ENCODE peak calls at places on chromosomes 13 and 19, in five cellular contexts. E, H, X, L and N are unnamed samples.

GRCh38 chr19:49690073-49690655 is 752 bp upstream of the CPT1C start:
- DNase-seq in E (no peak), H (no peak), X (no peak), L (no peak), N (no peak)

GRCh38 chr13:90968510-90968909 is 379.0 kb upstream of the MIR17HG start:
- DNase-seq in E (no peak), H (no peak), X (peak), L (peak), N (no peak)

GRCh38 chr13:45162821-45163220 is 38.0 kb downstream of the KCTD4 start:
- DNase-seq in E (no peak), H (no peak), X (peak), L (no peak), N (peak)

GRCh38 chr13:28573595-28574373 is 78.9 kb upstream of the FLT1 start:
- DNase-seq in E (no peak), H (no peak), X (no peak), L (no peak), N (no peak)

GRCh38 chr19:52923782-52924593 is 760 bp upstream of the ZNF888 start:
- DNase-seq in E (peak), H (peak), X (peak), L (peak), N (no peak)

GRCh38 chr13:102584423-102584822 is 12.4 kb upstream of the TPP2 start:
- DNase-seq in E (no peak), H (no peak), X (no peak), L (no peak), N (no peak)

GRCh38 chr13:109883181-109884180 is 97.1 kb upstream of the IRS2 start:
- DNase-seq in E (no peak), H (no peak), X (no peak), L (no peak), N (no peak)

GRCh38 chr13:97335488-97336134 is 98.4 kb upstream of the RAP2A start:
- DNase-seq in E (no peak), H (no peak), X (no peak), L (no peak), N (no peak)

GRCh38 chr19:18171605-18172327 is 1.8 kb upstream of the IFI30 start:
- DNase-seq in E (no peak), H (no peak), X (no peak), L (no peak), N (no peak)

GRCh38 chr13:110528911-110529310 is 32.6 kb downstream of the RAB20 start:
- DNase-seq in E (no peak), H (no peak), X (no peak), L (no peak), N (no peak)

GRCh38 chr19:280541-281007 is 10.6 kb downstream of the PLPP2 start:
- DNase-seq in E (no peak), H (no peak), X (no peak), L (no peak), N (no peak)

GRCh38 chr13:39612023-39612637 is 9.1 kb upstream of the LHFPL6 start:
- DNase-seq in E (no peak), H (peak), X (peak), L (peak), N (peak)

GRCh38 chr19:2488942-2489731 is 13.2 kb downstream of the GADD45B start:
- DNase-seq in E (peak), H (no peak), X (no peak), L (no peak), N (peak)

GRCh38 chr13:42728507-42729180 is 52.7 kb upstream of the FAM216B start:
- DNase-seq in E (no peak), H (no peak), X (peak), L (no peak), N (peak)

DNA sequence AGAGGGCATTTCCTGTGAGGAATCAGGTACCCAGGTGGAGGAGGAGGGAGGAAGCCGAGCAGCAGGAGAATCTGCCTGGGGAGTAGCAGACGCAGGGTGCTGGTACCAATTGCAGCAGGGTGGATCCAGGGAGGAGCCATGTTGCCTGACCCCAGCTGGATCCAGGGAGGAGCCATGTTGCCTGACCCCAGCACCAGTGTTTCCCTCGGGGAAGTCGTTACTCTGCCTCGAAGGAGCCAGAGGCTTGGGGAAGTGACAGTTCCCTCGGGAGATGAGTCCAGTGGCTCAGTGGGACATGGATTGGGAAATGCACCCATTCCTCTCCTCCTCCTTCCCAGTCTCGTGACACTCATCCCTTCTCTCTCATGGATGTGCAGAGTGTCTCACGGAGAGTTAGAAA is 31.5 kb downstream of the LAIR2 start:
- DNase-seq in E (no peak), H (no peak), X (no peak), L (no peak), N (no peak)
- TF ChIP-seq CTCF in E (no peak), H (no peak), X (no peak), L (no peak), N (no peak)

GRCh38 chr19:53945441-53945840 is 17.3 kb upstream of the CACNG8 start:
- DNase-seq in E (no peak), H (no peak), X (peak), L (peak), N (no peak)

GRCh38 chr19:53945998-53946397 is 16.7 kb upstream of the CACNG8 start:
- DNase-seq in E (no peak), H (no peak), X (no peak), L (no peak), N (no peak)

GRCh38 chr19:53944416-53944815 is 18.3 kb upstream of the CACNG8 start:
- DNase-seq in E (no peak), H (no peak), X (no peak), L (no peak), N (no peak)

GRCh38 chr19:53944933-53945332 is 17.8 kb upstream of the CACNG8 start:
- DNase-seq in E (no peak), H (no peak), X (no peak), L (no peak), N (no peak)

GRCh38 chr19:53947624-53948023 is 15.1 kb upstream of the CACNG8 start:
- DNase-seq in E (no peak), H (no peak), X (no peak), L (peak), N (no peak)
- TF ChIP-seq CTCF in E (no peak), H (no peak), X (no peak), L (peak), N (no peak)

GRCh38 chr19:36687214-36688056 is at the start of gene ZNF567:
- DNase-seq in E (peak), H (peak), X (peak), L (peak), N (peak)
- TF ChIP-seq CTCF in E (no peak), H (no peak), X (no peak), L (peak), N (peak)

GRCh38 chr13:101474419-101474957 is 22.0 kb downstream of the ITGBL1 start:
- DNase-seq in E (no peak), H (peak), X (no peak), L (peak), N (peak)
- TF ChIP-seq CTCF in E (peak), H (no peak), X (peak), L (peak), N (peak)

DNA sequence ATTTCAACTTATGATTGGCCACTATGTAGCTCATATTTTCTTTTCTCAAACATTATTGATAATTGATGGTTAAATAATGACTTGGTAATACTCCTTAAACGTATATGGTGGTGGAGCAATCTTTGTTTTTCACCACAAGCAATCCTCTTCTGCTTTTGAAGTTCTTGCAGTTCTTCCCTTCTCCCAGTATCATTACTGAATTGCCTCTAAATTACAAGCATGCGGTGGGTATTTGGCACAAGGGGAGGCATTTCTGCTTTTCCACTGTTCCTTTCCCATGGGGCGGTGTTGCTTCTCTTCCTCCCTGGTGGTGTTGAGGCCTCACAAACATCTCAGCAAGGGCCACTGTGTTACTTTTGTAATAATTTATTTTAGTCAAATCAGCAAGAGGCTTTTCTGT is 234.4 kb upstream of the RXFP2 start:
- DNase-seq in E (no peak), H (no peak), X (no peak), L (no peak), N (no peak)
- TF ChIP-seq CTCF in E (no peak), H (no peak), X (no peak), L (no peak), N (no peak)

GRCh38 chr19:6393982-6394412 is 1.0 kb upstream of the GTF2F1 start:
- DNase-seq in E (no peak), H (no peak), X (no peak), L (no peak), N (no peak)

GRCh38 chr19:6394831-6395230 is 1.9 kb upstream of the GTF2F1 start:
- DNase-seq in E (no peak), H (no peak), X (no peak), L (no peak), N (no peak)

GRCh38 chr19:6396305-6396704 is 3.3 kb upstream of the GTF2F1 start:
- DNase-seq in E (no peak), H (no peak), X (no peak), L (no peak), N (no peak)

GRCh38 chr19:6392219-6393073 is 518 bp downstream of the GTF2F1 start:
- DNase-seq in E (no peak), H (no peak), X (no peak), L (no peak), N (no peak)

GRCh38 chr19:6393074-6393981 is at the start of gene GTF2F1:
- DNase-seq in E (peak), H (peak), X (peak), L (peak), N (peak)
- TF ChIP-seq CTCF in E (no peak), H (no peak), X (peak), L (peak), N (peak)

GRCh38 chr13:72839831-72840426 is 58.0 kb downstream of the PIBF1 start:
- DNase-seq in E (no peak), H (no peak), X (peak), L (peak), N (peak)
- TF ChIP-seq CTCF in E (peak), H (peak), X (peak), L (peak), N (peak)

GRCh38 chr19:5147971-5148793 is 179.3 kb downstream of the KDM4B start:
- DNase-seq in E (peak), H (peak), X (no peak), L (no peak), N (no peak)
- TF ChIP-seq CTCF in E (no peak), H (no peak), X (no peak), L (no peak), N (no peak)